ENCODE peak calls at places on chromosomes 16 and 17, in four cellular contexts. W is fibroblast of the aortic adventitia, K is endothelial cell, Q is uterus. E is an unnamed sample.

GRCh38 chr16:56630134-56630533 is 2.3 kb upstream of the MT1M start:
- DNase-seq in Q (no peak), W (no peak), K (no peak), E (no peak)

GRCh38 chr17:72719582-72720493 is 372.6 kb downstream of the SLC39A11 start:
- DNase-seq in K (no peak), W (no peak), Q (no peak), E (no peak)

GRCh38 chr16:21302454-21302853 is 24.4 kb upstream of the CRYM start:
- DNase-seq in Q (no peak), W (peak), K (no peak), E (no peak)

GRCh38 chr16:6493555-6493954 is 839.1 kb upstream of the RBFOX1 start:
- DNase-seq in K (no peak), Q (no peak), W (no peak), E (no peak)

GRCh38 chr16:57374067-57374534 is 1.8 kb downstream of the CX3CL1 start:
- DNase-seq in W (no peak), K (no peak), Q (peak), E (no peak)

GRCh38 chr16:16120382-16121184 is 102.7 kb downstream of the ABCC6 start:
- DNase-seq in K (no peak), Q (peak), W (peak), E (no peak)

GRCh38 chr17:65896889-65897288 is 295.0 kb downstream of the CEP112 start:
- DNase-seq in K (no peak), Q (no peak), W (no peak), E (no peak)

GRCh38 chr17:64599187-64599676 is 62.9 kb downstream of the SMURF2 start:
- DNase-seq in K (no peak), W (no peak), Q (no peak), E (peak)

GRCh38 chr17:47620503-47621245 is 29.0 kb upstream of the KPNB1 start:
- DNase-seq in Q (no peak), K (no peak), W (no peak), E (no peak)

GRCh38 chr17:47622179-47622549 is 27.6 kb upstream of the KPNB1 start:
- DNase-seq in W (peak), K (no peak), Q (no peak), E (no peak)

GRCh38 chr17:47618416-47618815 is 31.3 kb upstream of the KPNB1 start:
- DNase-seq in W (no peak), K (peak), Q (no peak), E (no peak)

GRCh38 chr17:47624727-47625068 is 25.0 kb upstream of the KPNB1 start:
- DNase-seq in K (no peak), W (no peak), Q (no peak), E (no peak)

GRCh38 chr17:47621293-47622178 is 28.2 kb upstream of the KPNB1 start:
- DNase-seq in W (peak), K (no peak), Q (peak), E (no peak)
- TF ChIP-seq CTCF in W (peak), K (no peak), Q (no peak), E (no peak)

DNA sequence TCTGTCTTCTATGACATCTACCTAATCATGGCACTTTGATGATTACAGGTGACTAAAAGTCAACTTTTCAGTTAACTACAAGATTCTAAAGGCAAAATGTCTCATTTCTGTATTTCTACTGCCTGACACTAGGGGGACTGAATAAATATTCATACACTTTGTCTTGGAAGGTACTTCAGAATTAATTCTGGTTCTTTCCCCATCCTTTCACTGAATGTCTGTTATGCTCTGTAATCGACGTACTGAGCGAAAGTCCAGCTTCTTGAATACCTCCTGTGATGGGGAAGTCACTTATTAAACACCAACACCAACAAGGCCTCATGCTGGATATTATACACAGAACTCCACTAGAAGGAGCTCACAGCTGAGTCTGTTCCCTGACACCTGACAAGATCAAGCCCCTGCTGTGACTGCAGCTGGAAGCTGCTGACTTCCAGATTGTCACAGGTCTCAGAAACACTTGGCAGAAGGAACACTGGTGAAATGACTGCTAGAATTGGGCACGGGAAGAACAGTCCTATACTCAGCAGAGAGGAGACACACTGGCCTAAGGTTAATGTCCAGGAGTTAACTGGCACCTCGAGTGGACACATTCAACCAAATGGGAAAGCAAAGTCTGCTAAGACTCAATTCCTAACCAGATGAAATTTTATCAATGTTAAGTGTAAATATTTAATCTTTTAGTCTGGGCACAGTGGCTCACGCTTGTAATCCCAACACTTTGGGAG is 31.9 kb downstream of the CMC2 start:
- DNase-seq in W (peak), K (no peak), Q (no peak), E (no peak)
- TF ChIP-seq CTCF in W (peak), K (peak), Q (no peak), E (no peak)

GRCh38 chr17:32941419-32942032 is 13.6 kb downstream of the TMEM98 start:
- DNase-seq in W (no peak), Q (no peak), K (no peak), E (no peak)
- TF ChIP-seq CTCF in W (peak), Q (no peak), K (peak), E (no peak)

GRCh38 chr16:30650369-30651123 is at the start of gene PRR14:
- DNase-seq in Q (peak), W (peak), K (peak), E (peak)
- TF ChIP-seq CTCF in Q (peak), W (peak), K (peak), E (no peak)

DNA sequence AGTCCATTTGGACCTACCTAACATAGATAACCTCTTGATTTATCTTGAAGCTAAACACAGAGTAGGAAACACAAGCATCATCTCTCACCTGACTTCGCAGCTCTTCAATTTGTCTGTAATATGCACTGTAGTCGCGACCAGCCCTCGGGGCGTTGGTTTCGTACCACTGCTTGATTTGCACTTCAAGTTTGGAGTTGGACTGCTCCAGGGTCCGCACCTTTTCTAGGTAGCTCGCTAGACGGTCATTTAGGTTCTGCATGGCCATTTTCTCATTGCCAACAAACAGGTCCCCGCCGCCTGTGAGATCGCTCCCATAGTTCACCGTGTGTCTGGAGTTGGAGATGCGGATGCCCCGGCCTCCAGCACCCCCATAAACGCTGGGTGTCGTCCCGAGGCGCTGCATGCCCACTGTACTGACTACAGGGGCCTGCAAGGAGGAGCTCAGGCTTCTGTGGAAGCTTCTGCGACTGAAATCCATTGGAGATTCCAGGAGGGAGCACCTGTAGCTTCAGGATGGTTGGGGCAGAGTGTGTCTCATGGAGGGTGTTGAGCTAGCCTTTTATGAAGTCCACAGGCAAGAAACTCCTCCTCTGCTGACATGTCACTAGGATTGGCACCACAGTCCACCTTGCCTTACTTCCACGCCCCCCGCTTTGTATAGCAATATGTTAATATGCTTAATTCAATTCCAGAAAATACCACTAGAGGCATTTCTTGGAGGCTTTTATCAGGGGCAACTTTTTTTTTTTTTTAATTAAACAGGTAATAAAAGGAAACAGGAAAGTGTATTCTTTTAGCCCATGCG is at the start of gene KRT20:
- DNase-seq in K (no peak), W (no peak), Q (no peak), E (no peak)
- TF ChIP-seq CTCF in K (peak), W (peak), Q (no peak), E (no peak)

DNA sequence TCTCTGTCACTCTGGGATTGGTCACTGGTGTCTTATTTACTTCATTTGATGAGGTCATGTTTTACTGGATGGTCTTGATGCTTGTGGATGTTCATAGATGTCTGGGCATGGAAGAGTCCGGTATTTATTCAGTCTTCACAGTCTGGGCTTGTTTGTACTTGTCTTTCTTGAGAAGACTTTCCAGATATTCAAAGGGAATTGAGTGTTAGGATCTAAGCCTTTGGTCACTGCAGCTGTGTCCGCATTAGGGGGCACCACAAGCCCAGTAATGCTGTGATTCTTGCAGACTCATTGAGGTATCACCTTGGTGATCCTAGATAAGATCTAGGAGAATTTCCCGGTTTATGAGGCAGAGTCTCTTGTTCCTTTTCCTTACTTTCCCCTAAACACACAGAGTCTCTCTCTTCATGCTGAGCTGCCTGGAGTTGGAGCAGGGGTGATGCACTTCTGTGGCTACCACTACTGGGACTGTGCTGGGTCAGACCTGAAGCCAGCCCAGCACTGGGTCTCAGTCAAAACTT is 214.7 kb downstream of the SPECC1 start:
- DNase-seq in W (peak), Q (no peak), K (no peak), E (no peak)
- TF ChIP-seq CTCF in W (no peak), Q (no peak), K (no peak), E (no peak)

DNA sequence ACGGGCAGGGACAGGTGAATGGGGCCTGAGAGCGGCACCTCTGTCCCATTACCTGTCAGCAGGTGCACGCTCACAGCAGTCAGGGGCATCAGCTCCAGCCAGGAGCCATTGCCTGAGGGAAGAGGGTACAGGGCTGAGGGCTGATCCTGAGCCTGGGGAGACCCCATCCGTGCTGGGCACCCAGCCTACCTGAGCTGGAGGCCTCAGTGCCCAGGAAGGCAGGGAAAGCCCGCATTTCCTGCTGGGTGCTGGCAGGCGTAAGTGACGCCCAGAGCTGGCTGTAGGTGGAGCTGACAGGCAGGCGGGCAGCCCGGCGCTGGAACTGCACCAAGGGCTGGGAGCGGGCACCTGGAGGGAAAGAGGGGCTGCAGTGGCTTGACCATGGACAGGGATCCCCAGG is 7.4 kb downstream of the FAM171A2 start:
- DNase-seq in Q (no peak), W (no peak), K (no peak), E (no peak)
- TF ChIP-seq CTCF in Q (no peak), W (no peak), K (no peak), E (no peak)

GRCh38 chr16:46855389-46855788 is 24.4 kb upstream of the C16orf87 start:
- DNase-seq in Q (no peak), K (no peak), W (no peak), E (no peak)

GRCh38 chr16:46859719-46860152 is 24.4 kb upstream of the GPT2 start:
- DNase-seq in W (peak), K (no peak), Q (no peak), E (no peak)

GRCh38 chr16:46854846-46855245 is 23.9 kb upstream of the C16orf87 start:
- DNase-seq in K (no peak), W (no peak), Q (no peak), E (no peak)

GRCh38 chr16:46858151-46858550 is 26.0 kb upstream of the GPT2 start:
- DNase-seq in K (no peak), Q (no peak), W (no peak), E (no peak)

GRCh38 chr16:46857261-46857962 is 26.4 kb upstream of the C16orf87 start:
- DNase-seq in W (peak), K (no peak), Q (peak), E (no peak)
- TF ChIP-seq CTCF in W (peak), K (peak), Q (peak), E (no peak)

GRCh38 chr16:73171901-73172619 is 124.1 kb upstream of the ZFHX3 start:
- DNase-seq in K (no peak), Q (no peak), W (no peak), E (no peak)

GRCh38 chr16:73173396-73173795 is 125.5 kb upstream of the ZFHX3 start:
- DNase-seq in Q (peak), K (no peak), W (peak), E (no peak)

GRCh38 chr16:73170587-73170986 is 122.7 kb upstream of the ZFHX3 start:
- DNase-seq in Q (no peak), W (no peak), K (peak), E (no peak)

GRCh38 chr16:73171380-73171779 is 123.5 kb upstream of the ZFHX3 start:
- DNase-seq in W (no peak), K (no peak), Q (no peak), E (no peak)

DNA sequence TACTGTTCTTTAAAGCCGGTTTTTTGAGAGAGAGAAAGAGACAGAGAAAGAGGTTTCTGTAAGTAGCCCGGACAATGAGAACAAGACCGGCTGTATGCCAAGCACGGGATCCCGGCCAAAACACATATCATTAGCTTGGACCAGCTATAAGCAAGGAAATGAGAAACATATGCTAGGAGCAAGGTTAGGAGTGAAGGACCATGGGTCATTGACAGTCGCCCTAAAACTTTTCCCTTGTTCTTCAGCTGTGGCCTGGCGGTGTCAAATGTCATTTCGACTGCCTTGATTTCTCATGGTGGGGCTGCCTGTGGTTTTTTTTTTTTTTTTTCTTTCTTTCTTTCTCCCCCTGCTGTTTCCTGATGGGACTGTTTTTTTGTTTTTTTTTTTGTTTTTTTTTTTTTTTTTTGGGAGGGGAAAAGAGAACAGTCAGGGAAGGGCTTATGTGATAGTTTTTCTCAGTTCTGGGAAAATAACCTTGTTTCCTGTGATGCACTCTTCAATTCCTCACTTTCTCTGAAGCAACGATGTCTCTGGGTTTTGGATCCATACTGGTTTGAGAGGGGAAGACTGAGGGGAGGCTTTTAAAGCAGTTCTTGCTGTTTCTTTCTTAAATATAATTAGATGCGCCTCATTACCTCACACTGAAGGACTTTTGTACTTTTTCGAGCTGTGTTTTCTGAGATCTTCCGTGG is 124.8 kb upstream of the ZFHX3 start:
- DNase-seq in Q (peak), K (no peak), W (peak), E (no peak)
- TF ChIP-seq CTCF in Q (no peak), K (peak), W (peak), E (no peak)